ENCODE peak calls at places on chromosomes 13 and 19, in seven cellular contexts. Y is thyroid gland, S is PC-3, F is Peyer's patch, T is heart right ventricle, D is colonic mucosa, J is uterus. N is an unnamed sample.

GRCh38 chr13:36026556-36026955 is 104.6 kb downstream of the DCLK1 start:
- DNase-seq in T (no peak), S (no peak), J (no peak), Y (no peak), D (no peak), F (no peak), N (no peak)

GRCh38 chr19:34181111-34181864 is 9.0 kb downstream of the LSM14A start:
- DNase-seq in T (no peak), D (no peak), J (no peak), Y (no peak), F (no peak), S (peak), N (no peak)

GRCh38 chr13:35891486-35891885 is 239.7 kb downstream of the DCLK1 start:
- DNase-seq in S (no peak), J (no peak), D (no peak), T (no peak), F (no peak), Y (no peak), N (no peak)

GRCh38 chr13:21976159-21976558 is 305.3 kb downstream of the FGF9 start:
- DNase-seq in D (no peak), J (no peak), S (no peak), Y (no peak), T (no peak), F (no peak), N (no peak)

GRCh38 chr19:53157601-53158000 is 1.3 kb downstream of the ZNF347 start:
- DNase-seq in Y (peak), T (peak), J (no peak), F (no peak), S (peak), D (no peak), N (no peak)

GRCh38 chr19:50269653-50270052 is 59.5 kb downstream of the KCNC3 start:
- DNase-seq in Y (no peak), S (no peak), T (no peak), D (no peak), J (no peak), F (no peak), N (no peak)

GRCh38 chr13:99071211-99071610 is 93.3 kb upstream of the DOCK9 start:
- DNase-seq in S (no peak), J (no peak), F (no peak), Y (no peak), D (no peak), T (no peak), N (no peak)

GRCh38 chr13:97043302-97043701 is 49.0 kb upstream of the OXGR1 start:
- DNase-seq in F (no peak), Y (no peak), D (no peak), J (no peak), S (no peak), T (no peak), N (no peak)

GRCh38 chr19:6556480-6556879 is 25.7 kb downstream of the TNFSF9 start:
- DNase-seq in S (no peak), Y (no peak), D (no peak), F (no peak), J (no peak), T (no peak), N (no peak)

GRCh38 chr19:51331193-51331592 is 10.7 kb downstream of the VSIG10L start:
- DNase-seq in J (no peak), T (no peak), S (no peak), F (no peak), D (no peak), Y (no peak), N (no peak)

GRCh38 chr13:35765941-35766340 is 289.5 kb upstream of the MAB21L1 start:
- DNase-seq in Y (no peak), J (no peak), S (no peak), T (no peak), F (no peak), D (no peak), N (no peak)

GRCh38 chr19:45667620-45668341 is at the start of gene GIPR:
- DNase-seq in J (no peak), F (peak), T (peak), Y (no peak), S (peak), D (peak), N (peak)

GRCh38 chr13:110664074-110664473 is 41.8 kb downstream of the CARS2 start:
- DNase-seq in Y (no peak), J (no peak), D (no peak), S (no peak), T (no peak), F (no peak), N (no peak)

GRCh38 chr19:30792561-30793505 is 420.6 kb downstream of the ZNF536 start:
- DNase-seq in J (no peak), S (no peak), Y (no peak), T (no peak), D (no peak), F (no peak), N (no peak)

GRCh38 chr19:13082192-13083007 is 20.3 kb downstream of the LYL1 start:
- DNase-seq in J (peak), T (no peak), F (no peak), D (no peak), Y (no peak), S (peak), N (no peak)

GRCh38 chr13:46288570-46289259 is 77.0 kb downstream of the LRRC63 start:
- DNase-seq in Y (no peak), J (no peak), F (no peak), D (no peak), T (no peak), S (peak), N (no peak)

GRCh38 chr13:24274452-24274971 is 34.9 kb upstream of the C1QTNF9 start:
- DNase-seq in D (no peak), T (peak), S (no peak), F (no peak), J (no peak), Y (no peak), N (no peak)

GRCh38 chr13:106095919-106096318 is 439.5 kb downstream of the EFNB2 start:
- DNase-seq in J (no peak), T (no peak), Y (no peak), S (peak), F (no peak), D (peak), N (no peak)

GRCh38 chr13:41825691-41826090 is 135.2 kb downstream of the VWA8 start:
- DNase-seq in F (no peak), J (no peak), T (no peak), S (no peak), D (no peak), Y (no peak), N (no peak)

GRCh38 chr13:111406636-111407035 is 86.2 kb downstream of the TEX29 start:
- DNase-seq in F (no peak), Y (no peak), T (no peak), S (no peak), D (no peak), J (no peak), N (no peak)

GRCh38 chr19:3360494-3361383 is 5.6 kb upstream of the NFIC start:
- DNase-seq in F (peak), S (peak), D (peak), T (peak), J (peak), Y (peak), N (no peak)

GRCh38 chr13:40568672-40569350 is 97.6 kb downstream of the FOXO1 start:
- DNase-seq in S (no peak), Y (no peak), J (no peak), D (no peak), T (no peak), F (no peak), N (no peak)

GRCh38 chr13:30884543-30884942 is 21.5 kb upstream of the MEDAG start:
- DNase-seq in S (no peak), T (no peak), D (no peak), Y (no peak), F (no peak), J (no peak), N (no peak)

GRCh38 chr19:30870861-30871260 is 478.4 kb downstream of the TSHZ3 start:
- DNase-seq in S (no peak), Y (peak), F (no peak), T (no peak), D (no peak), J (no peak), N (no peak)

GRCh38 chr13:75787249-75787940 is 151.3 kb downstream of the LMO7 start:
- DNase-seq in F (no peak), S (no peak), D (no peak), Y (no peak), T (no peak), J (no peak), N (no peak)

GRCh38 chr19:2551864-2552185 is 75.9 kb downstream of the GADD45B start:
- DNase-seq in D (no peak), J (no peak), Y (no peak), S (no peak), T (no peak), F (no peak), N (no peak)

GRCh38 chr13:91946498-91947070 is 548.2 kb downstream of the GPC5 start:
- DNase-seq in J (no peak), T (no peak), Y (no peak), F (no peak), S (peak), D (no peak), N (no peak)

GRCh38 chr19:7534531-7534980 is 961 bp upstream of the PNPLA6 start:
- DNase-seq in Y (peak), S (peak), J (peak), T (peak), F (peak), D (peak), N (no peak)

GRCh38 chr13:85653681-85654080 is 145.5 kb downstream of the SLITRK6 start:
- DNase-seq in S (no peak), Y (no peak), J (no peak), F (no peak), D (no peak), T (no peak), N (no peak)

GRCh38 chr13:99218545-99218944 is 17.9 kb downstream of the UBAC2 start:
- DNase-seq in Y (peak), D (no peak), J (no peak), T (peak), F (no peak), S (no peak), N (no peak)

DNA sequence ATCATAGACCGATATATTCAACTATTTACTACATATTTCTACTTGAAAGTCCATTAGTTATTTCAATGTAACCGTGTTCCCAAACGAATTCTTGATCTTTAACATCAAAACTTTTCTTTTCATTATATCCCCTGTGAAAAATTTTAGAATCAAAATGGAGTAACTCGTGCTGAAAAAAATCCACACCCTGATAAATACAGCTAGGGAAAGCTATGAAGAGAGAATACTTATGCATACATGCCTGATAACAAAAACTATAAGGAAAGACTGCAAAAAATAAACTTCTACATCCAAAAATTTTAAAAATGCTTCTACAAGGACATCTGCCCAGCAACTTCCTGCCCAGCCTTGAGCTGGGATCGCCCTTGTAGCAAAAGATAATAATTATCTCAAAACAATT is 2458.3 kb upstream of the PCDH20 start:
- DNase-seq in S (no peak), F (no peak), Y (no peak), D (no peak), T (no peak), J (no peak), N (no peak)
- H3K27ac ChIP-seq in S (no peak), F (no peak), Y (no peak), D (no peak), T (no peak), J (no peak), N (no peak)

GRCh38 chr19:9620842-9621155 is 233 bp downstream of the ZNF561 start:
- DNase-seq in J (no peak), S (no peak), F (no peak), Y (no peak), D (no peak), T (no peak), N (no peak)
- H3K27ac ChIP-seq in J (peak), S (peak), F (peak), Y (peak), D (peak), T (peak), N (peak)

GRCh38 chr19:55353803-55354697 is 469 bp downstream of the COX6B2 start:
- DNase-seq in S (peak), D (peak), T (no peak), Y (peak), F (peak), J (peak), N (no peak)
- H3K27ac ChIP-seq in S (no peak), D (no peak), T (no peak), Y (no peak), F (no peak), J (no peak), N (peak)

GRCh38 chr13:25453966-25454365 is 82.2 kb downstream of the ATP8A2 start:
- DNase-seq in Y (no peak), F (no peak), T (no peak), S (no peak), D (no peak), J (no peak), N (no peak)

DNA sequence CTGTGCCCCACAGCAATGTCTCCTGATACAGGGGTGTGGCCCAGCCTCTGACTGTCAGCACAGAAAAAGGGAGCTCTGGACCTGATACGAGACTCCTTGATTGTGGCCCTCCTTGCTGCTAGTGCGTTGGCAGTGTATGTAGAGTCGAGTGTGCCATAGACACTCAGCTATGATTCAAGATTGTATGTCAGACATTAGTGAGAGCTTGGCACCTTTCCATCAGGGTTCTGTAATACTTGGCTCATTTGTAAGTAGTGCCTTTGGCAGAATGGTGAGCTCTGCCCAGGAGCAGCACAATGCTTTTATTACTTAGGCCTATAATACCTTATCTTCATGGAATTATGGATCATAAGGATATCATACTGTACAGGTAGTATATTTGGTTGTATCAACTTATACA is 83.4 kb downstream of the ATP8A2 start:
- DNase-seq in J (no peak), D (no peak), T (no peak), S (peak), Y (peak), F (no peak), N (peak)
- H3K27ac ChIP-seq in J (no peak), D (no peak), T (no peak), S (no peak), Y (no peak), F (no peak), N (no peak)

DNA sequence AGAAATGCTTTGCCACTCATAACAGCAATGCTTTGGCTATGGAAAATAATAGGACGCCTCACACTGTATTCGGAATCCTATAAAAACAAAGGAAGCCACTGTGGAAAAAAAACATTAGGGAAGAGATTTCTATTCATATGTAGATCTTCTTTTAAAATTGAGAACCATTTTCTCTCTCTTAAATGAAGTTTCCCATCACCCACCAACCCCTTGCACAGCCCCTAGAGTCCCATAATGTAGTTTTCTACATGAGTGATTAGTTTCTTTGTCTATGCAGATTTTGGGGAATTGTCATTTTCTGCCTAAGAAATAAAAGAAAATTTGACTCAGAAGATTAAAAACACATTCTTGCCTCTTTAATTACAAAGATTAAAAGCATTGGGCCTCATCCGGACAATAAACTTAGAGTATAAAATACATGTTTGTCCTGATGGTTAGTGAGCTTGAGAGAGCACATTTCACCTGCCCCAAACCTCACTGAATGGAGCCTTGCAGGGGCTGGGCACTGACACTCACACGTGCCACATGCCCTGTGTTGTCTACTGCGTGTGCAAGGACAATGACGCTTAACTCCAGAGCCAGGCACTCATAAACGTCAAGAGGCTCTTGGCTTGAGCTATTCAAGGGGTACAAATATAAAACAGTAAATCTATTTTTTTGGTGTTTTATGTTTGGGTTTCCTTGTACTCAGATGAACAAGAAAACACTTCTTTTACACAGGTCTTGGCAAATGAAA is 40.0 kb upstream of the KL start:
- DNase-seq in D (no peak), S (no peak), F (no peak), T (no peak), J (no peak), Y (no peak), N (no peak)
- H3K27ac ChIP-seq in D (no peak), S (no peak), F (no peak), T (no peak), J (no peak), Y (no peak), N (no peak)

GRCh38 chr19:1385816-1386215 is 2.1 kb downstream of the NDUFS7 start:
- DNase-seq in Y (no peak), D (no peak), T (no peak), J (no peak), S (no peak), F (no peak), N (no peak)
- H3K27ac ChIP-seq in Y (no peak), D (no peak), T (peak), J (no peak), S (no peak), F (no peak), N (no peak)

GRCh38 chr13:28379371-28380083 is 115.4 kb downstream of the FLT1 start:
- DNase-seq in F (no peak), S (no peak), Y (peak), D (no peak), J (no peak), T (no peak), N (no peak)

GRCh38 chr13:28384789-28385188 is 110.1 kb downstream of the FLT1 start:
- DNase-seq in Y (no peak), S (no peak), T (no peak), D (no peak), F (no peak), J (no peak), N (no peak)

GRCh38 chr13:28375250-28375930 is 119.5 kb downstream of the FLT1 start:
- DNase-seq in Y (no peak), J (no peak), S (no peak), F (no peak), D (no peak), T (no peak), N (no peak)

GRCh38 chr13:28376604-28377003 is 118.3 kb downstream of the FLT1 start:
- DNase-seq in F (no peak), Y (peak), D (peak), J (no peak), S (no peak), T (no peak), N (no peak)

GRCh38 chr13:28380319-28380718 is 114.6 kb downstream of the FLT1 start:
- DNase-seq in J (no peak), F (no peak), S (no peak), T (no peak), D (no peak), Y (no peak), N (no peak)
- H3K27ac ChIP-seq in J (no peak), F (no peak), S (no peak), T (no peak), D (no peak), Y (no peak), N (no peak)

DNA sequence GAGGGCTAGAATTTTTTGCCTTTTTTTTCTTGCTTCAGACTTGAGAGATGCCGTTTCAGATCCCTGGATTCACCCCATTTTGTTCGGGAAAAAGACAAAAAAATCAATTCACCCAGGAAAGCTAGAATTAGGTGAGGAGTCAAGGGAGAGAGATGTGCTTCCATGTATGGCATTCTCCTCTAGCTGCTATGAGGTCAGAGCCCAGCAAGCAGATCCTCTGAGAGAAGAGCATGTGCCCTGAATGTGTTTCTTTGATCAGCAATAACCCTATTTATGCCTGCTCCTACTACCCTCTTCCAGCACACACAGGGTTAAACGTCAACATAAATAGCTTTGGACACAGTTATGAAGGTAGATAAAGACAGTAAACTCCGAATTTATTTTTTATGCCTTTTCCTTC is 53.6 kb downstream of the NDFIP2 start:
- DNase-seq in F (no peak), T (no peak), S (no peak), J (no peak), D (no peak), Y (no peak), N (no peak)
- H3K27ac ChIP-seq in F (no peak), T (no peak), S (no peak), J (no peak), D (no peak), Y (no peak), N (no peak)

GRCh38 chr19:18234194-18234593 is 8.0 kb upstream of the PDE4C start:
- DNase-seq in T (no peak), J (no peak), Y (no peak), D (no peak), F (no peak), S (no peak), N (no peak)

GRCh38 chr19:18231775-18232174 is 5.5 kb upstream of the PDE4C start:
- DNase-seq in S (no peak), D (no peak), F (no peak), Y (no peak), J (no peak), T (no peak), N (no peak)

GRCh38 chr19:18232540-18233223 is 6.4 kb upstream of the PDE4C start:
- DNase-seq in S (no peak), T (no peak), D (no peak), Y (no peak), J (no peak), F (no peak), N (no peak)

GRCh38 chr19:18230941-18231734 is 4.9 kb upstream of the PDE4C start:
- DNase-seq in F (no peak), Y (no peak), T (no peak), S (no peak), J (no peak), D (no peak), N (no peak)

GRCh38 chr19:18233224-18233825 is 7.1 kb upstream of the PDE4C start:
- DNase-seq in F (peak), S (peak), D (peak), T (no peak), Y (peak), J (no peak), N (no peak)
- H3K27ac ChIP-seq in F (no peak), S (no peak), D (no peak), T (no peak), Y (no peak), J (no peak), N (no peak)

N was measured in epithelial cell of prostate.